ENCODE peak calls at places on chromosomes 7 and 10, in five cellular contexts. T, D, H, M and Q are unnamed samples.

GRCh38 chr7:116212859-116213258 is 2.5 kb downstream of the TES start:
- DNase-seq in H (no peak), T (no peak), D (no peak), M (no peak), Q (no peak)

GRCh38 chr10:104216631-104217030 is 15.5 kb downstream of the CFAP43 start:
- DNase-seq in H (no peak), M (no peak), T (no peak), D (no peak), Q (no peak)

GRCh38 chr10:12262278-12262981 is 66.4 kb downstream of the CDC123 start:
- DNase-seq in M (no peak), H (no peak), D (no peak), T (no peak), Q (no peak)

GRCh38 chr7:2621948-2622640 is 9.7 kb upstream of the TTYH3 start:
- DNase-seq in H (no peak), T (no peak), D (no peak), M (no peak), Q (no peak)

GRCh38 chr7:43658718-43659548 is 70.4 kb downstream of the COA1 start:
- DNase-seq in H (no peak), T (peak; percentile 89), M (no peak), D (no peak), Q (no peak)

GRCh38 chr7:108660465-108660864 is 90.8 kb downstream of the DNAJB9 start:
- DNase-seq in D (no peak), H (no peak), T (peak; percentile 10), M (no peak), Q (no peak)

GRCh38 chr7:13800694-13801448 is 188.6 kb downstream of the ETV1 start:
- DNase-seq in D (no peak), M (peak; percentile 71), H (peak; percentile 75), T (peak; percentile 93), Q (peak; percentile 32)

GRCh38 chr7:93778384-93778783 is 112.2 kb downstream of the TFPI2 start:
- DNase-seq in T (no peak), H (no peak), D (no peak), M (no peak), Q (no peak)

GRCh38 chr10:90440870-90441269 is 417.0 kb downstream of the HTR7 start:
- DNase-seq in M (no peak), H (no peak), T (no peak), D (no peak), Q (no peak)

GRCh38 chr7:120867932-120868331 is 10.0 kb upstream of the TSPAN12 start:
- DNase-seq in H (no peak), T (no peak), M (no peak), D (no peak), Q (no peak)

GRCh38 chr7:151428393-151429231 is 11.3 kb downstream of the CRYGN start:
- DNase-seq in T (peak; percentile 90), D (no peak), H (no peak), M (no peak), Q (no peak)

GRCh38 chr7:137579913-137580640 is 236.5 kb upstream of the PTN start:
- DNase-seq in T (peak; percentile 95), M (peak; percentile 65), H (no peak), D (no peak), Q (peak; percentile 32)

GRCh38 chr10:50379652-50380051 is 128.3 kb upstream of the ASAH2 start:
- DNase-seq in H (no peak), M (no peak), T (no peak), D (no peak), Q (no peak)

GRCh38 chr7:53900856-53901528 is 641.2 kb upstream of the VSTM2A start:
- DNase-seq in D (no peak), H (no peak), M (no peak), T (no peak), Q (no peak)

GRCh38 chr7:135923700-135924261 is 53.4 kb downstream of the MTPN start:
- DNase-seq in H (no peak), M (peak; percentile 54), T (peak; percentile 93), D (no peak), Q (peak; percentile 75)

DNA sequence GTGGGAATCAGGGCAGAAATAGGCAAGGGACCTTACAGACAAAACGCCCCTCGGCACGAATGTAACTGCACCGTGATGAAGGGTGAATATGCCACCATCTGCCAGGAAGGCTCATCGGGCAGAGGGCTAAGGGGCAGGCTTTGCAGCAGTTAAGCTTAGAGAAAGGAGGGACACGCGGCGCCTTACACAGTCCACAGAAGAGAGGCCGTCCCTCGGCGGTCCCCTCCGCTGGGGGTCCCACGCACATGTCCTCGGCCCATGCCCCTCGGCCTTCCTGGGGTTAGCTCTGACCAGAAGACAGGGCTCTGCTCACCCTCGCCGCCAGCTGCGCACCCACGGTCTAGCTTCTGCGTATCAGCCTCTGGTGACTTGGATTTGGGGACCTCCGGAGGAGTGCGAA is 141.1 kb downstream of the DYNC2I1 start:
- DNase-seq in D (no peak), M (no peak), T (no peak), H (no peak), Q (no peak)
- H3K4me3 ChIP-seq in D (no peak overlapping the region), M (no peak overlapping the region), T (no peak overlapping the region), H (peak overlapping the region; percentile 20), Q (no peak overlapping the region)

GRCh38 chr10:4840151-4840550 is 14.1 kb downstream of the AKR1E2 start:
- DNase-seq in H (no peak), T (no peak), D (no peak), M (no peak), Q (no peak)
- TF ChIP-seq CTCF in H (no peak), T (no peak), D (no peak), M (no peak), Q (no peak)

GRCh38 chr7:157056246-157056645 is 45.8 kb upstream of the MNX1 start:
- DNase-seq in M (no peak), T (no peak), H (no peak), D (no peak), Q (no peak)
- H3K4me3 ChIP-seq in M (no peak overlapping the region), T (no peak overlapping the region), H (no peak overlapping the region), D (no peak overlapping the region), Q (no peak overlapping the region)

GRCh38 chr7:81510122-81510521 is 259.7 kb downstream of the HGF start:
- DNase-seq in M (no peak), D (no peak), T (no peak), H (no peak), Q (no peak)

GRCh38 chr7:81503321-81503720 is 266.5 kb downstream of the HGF start:
- DNase-seq in T (no peak), H (no peak), M (no peak), D (no peak), Q (no peak)

GRCh38 chr7:81506609-81507008 is 263.2 kb downstream of the HGF start:
- DNase-seq in T (no peak), H (no peak), D (no peak), M (no peak), Q (no peak)

GRCh38 chr7:81503771-81504170 is 266.1 kb downstream of the HGF start:
- DNase-seq in D (no peak), H (no peak), M (no peak), T (no peak), Q (no peak)

DNA sequence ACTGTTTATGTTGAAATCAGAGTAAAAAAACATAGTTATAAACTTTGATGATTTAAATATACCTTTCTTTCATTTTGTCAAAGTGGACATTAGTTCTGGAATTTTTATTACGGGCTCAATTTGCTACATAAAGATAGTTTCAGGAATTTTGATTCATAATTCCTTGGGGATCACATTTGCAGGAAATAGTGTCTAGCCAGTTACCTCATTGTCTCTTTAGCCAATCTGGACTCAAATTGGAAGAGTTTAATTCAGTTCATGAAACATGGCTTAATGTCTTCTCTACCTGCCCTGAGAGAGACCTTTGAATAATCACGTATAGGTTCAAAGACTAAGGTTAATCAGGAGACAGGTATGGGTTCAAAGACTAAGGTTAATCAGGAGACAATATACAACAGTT is 262.6 kb downstream of the HGF start:
- DNase-seq in M (no peak), H (no peak), T (no peak), D (no peak), Q (no peak)
- TF ChIP-seq CTCF in M (no peak), H (no peak), T (no peak), D (no peak), Q (no peak)

GRCh38 chr10:128793726-128794655 is 667.8 kb upstream of the MKI67 start:
- DNase-seq in M (no peak), H (no peak), D (no peak), T (no peak), Q (no peak)
- H3K4me3 ChIP-seq in M (no peak overlapping the region), H (no peak overlapping the region), D (no peak overlapping the region), T (no peak overlapping the region), Q (no peak overlapping the region)

GRCh38 chr10:101139421-101139911 is 8.4 kb downstream of the TLX1 start:
- DNase-seq in M (no peak), D (no peak), H (no peak), T (no peak), Q (no peak)
- TF ChIP-seq CTCF in M (peak; percentile 59), D (no peak), H (no peak), T (peak; percentile 34), Q (no peak)

GRCh38 chr10:32329061-32329460 is 17.9 kb downstream of the EPC1 start:
- DNase-seq in H (no peak), T (no peak), M (no peak), D (no peak), Q (no peak)

GRCh38 chr10:32328499-32328898 is 18.5 kb downstream of the EPC1 start:
- DNase-seq in T (no peak), D (no peak), M (no peak), H (no peak), Q (no peak)

GRCh38 chr10:32327364-32327691 is 19.6 kb downstream of the EPC1 start:
- DNase-seq in M (no peak), H (no peak), D (no peak), T (no peak), Q (no peak)

GRCh38 chr10:32326119-32326518 is 20.8 kb downstream of the EPC1 start:
- DNase-seq in D (no peak), T (no peak), H (no peak), M (no peak), Q (no peak)

DNA sequence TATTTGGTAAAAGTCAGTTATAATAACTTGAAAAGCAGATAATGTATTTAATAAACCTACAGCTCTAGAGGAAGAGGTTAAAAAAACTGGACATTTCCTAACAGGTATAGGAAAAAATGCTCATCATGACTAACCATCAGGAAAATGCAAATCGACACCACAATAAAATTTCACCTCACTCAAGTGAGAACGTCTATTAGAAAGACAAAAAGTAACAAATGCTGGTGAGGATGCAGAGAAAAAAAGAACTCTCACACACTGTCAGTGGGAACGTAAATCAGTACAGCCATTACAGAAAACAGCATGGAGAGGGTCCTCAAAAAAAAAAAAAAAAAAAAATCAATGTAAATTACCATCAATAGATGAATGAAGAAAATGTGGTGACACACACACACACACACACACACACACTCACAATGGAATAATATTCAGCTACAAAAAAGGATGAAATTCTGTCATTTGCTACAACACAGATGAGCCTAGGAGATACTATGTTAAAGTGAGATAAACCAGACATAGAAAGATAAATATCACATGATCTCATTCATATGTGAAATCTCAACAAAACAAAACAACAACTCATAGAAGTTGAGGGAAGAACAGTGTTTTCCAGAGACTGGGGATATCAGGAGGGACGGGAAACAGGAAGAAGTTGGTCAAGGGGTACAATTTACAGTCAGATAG is 20.1 kb downstream of the EPC1 start:
- DNase-seq in D (no peak), T (no peak), M (no peak), H (no peak), Q (no peak)
- H3K4me3 ChIP-seq in D (no peak overlapping the region), T (no peak overlapping the region), M (no peak overlapping the region), H (no peak overlapping the region), Q (no peak overlapping the region)